ENCODE peak calls at places on chromosomes 6 and 20, in six cellular contexts. W is naive thymus-derived CD8-positive, alpha-beta T cell; D is left lung; G is AG04449; L is stimulated activated CD8-positive, alpha-beta memory T cell treated with anti-CD3 and anti-CD28 coated beads, Interleukin-4, amount 100 ng/mL, for 24 hours; B is neural crest cell. X is an unnamed sample.

GRCh38 chr6:154395878-154396277 is 39.3 kb upstream of the IPCEF1 start:
- DNase-seq in D (no peak), L (no peak), B (no peak), W (no peak), G (no peak), X (no peak)

GRCh38 chr6:30814137-30815084 is 69.9 kb upstream of the DDR1 start:
- DNase-seq in D (peak), B (no peak), G (no peak), L (no peak), W (no peak), X (no peak)

GRCh38 chr6:14417377-14417776 is 299.8 kb downstream of the CD83 start:
- DNase-seq in D (no peak), B (no peak), W (no peak), G (no peak), L (no peak), X (no peak)

GRCh38 chr6:168326294-168327261 is 7.0 kb upstream of the DACT2 start:
- DNase-seq in G (no peak), D (no peak), B (no peak), L (no peak), W (no peak), X (no peak)

GRCh38 chr20:23356203-23356602 is 5.6 kb downstream of the NXT1 start:
- DNase-seq in B (no peak), L (no peak), W (no peak), G (no peak), D (no peak), X (no peak)

GRCh38 chr6:37004044-37004984 is 1.1 kb upstream of the FGD2 start:
- DNase-seq in L (no peak), G (no peak), W (no peak), D (no peak), B (no peak), X (no peak)

GRCh38 chr6:134537146-134537555 is 219.2 kb upstream of the SGK1 start:
- DNase-seq in D (no peak), L (no peak), G (peak), W (no peak), B (no peak), X (no peak)

GRCh38 chr20:8132632-8133587 is 844 bp downstream of the PLCB1 start:
- DNase-seq in W (peak), D (peak), L (no peak), B (no peak), G (no peak), X (no peak)

GRCh38 chr20:45059022-45059728 is 41.8 kb downstream of the KCNS1 start:
- DNase-seq in W (no peak), D (no peak), B (no peak), L (no peak), G (no peak), X (no peak)

GRCh38 chr6:149372062-149372461 is 28.0 kb upstream of the SUMO4 start:
- DNase-seq in W (no peak), L (no peak), D (no peak), G (no peak), B (no peak), X (no peak)

GRCh38 chr20:10508468-10509251 is 73.6 kb downstream of the SLX4IP start:
- DNase-seq in G (no peak), B (no peak), D (no peak), L (no peak), W (no peak), X (no peak)

GRCh38 chr6:146041282-146041681 is 12.4 kb downstream of the GRM1 start:
- DNase-seq in W (no peak), L (no peak), D (no peak), B (no peak), G (no peak), X (no peak)

GRCh38 chr6:99269207-99269606 is 80.3 kb downstream of the FAXC start:
- DNase-seq in L (no peak), D (no peak), G (no peak), B (no peak), W (no peak), X (no peak)

GRCh38 chr20:32206383-32207210 is 946 bp downstream of the PLAGL2 start:
- DNase-seq in D (no peak), L (no peak), W (no peak), B (no peak), G (no peak), X (no peak)

GRCh38 chr6:112956696-112957525 is 609.8 kb downstream of the RFPL4B start:
- DNase-seq in W (no peak), D (no peak), G (peak), L (no peak), B (no peak), X (no peak)

GRCh38 chr6:157228421-157229218 is 94.7 kb downstream of the TMEM242 start:
- DNase-seq in B (no peak), G (no peak), W (no peak), D (no peak), L (no peak), X (no peak)

GRCh38 chr6:45574885-45575284 is 197.2 kb upstream of the SUPT3H start:
- DNase-seq in D (no peak), B (no peak), L (no peak), W (no peak), G (no peak), X (no peak)

GRCh38 chr6:128507337-128508310 is 12.8 kb downstream of the PTPRK start:
- DNase-seq in B (no peak), W (no peak), G (peak), L (no peak), D (no peak), X (no peak)

GRCh38 chr6:27188885-27189418 is 58.5 kb upstream of the PRSS16 start:
- DNase-seq in G (peak), L (no peak), B (peak), W (peak), D (peak), X (peak)

GRCh38 chr20:3716195-3716834 is 3.9 kb upstream of the SIGLEC1 start:
- DNase-seq in G (no peak), W (no peak), B (peak), D (no peak), L (peak), X (no peak)

GRCh38 chr20:31704225-31705119 is 18.2 kb downstream of the BCL2L1 start:
- DNase-seq in D (no peak), W (no peak), L (no peak), B (no peak), G (no peak), X (no peak)

GRCh38 chr6:89260832-89261231 is 43.7 kb upstream of the GABRR1 start:
- DNase-seq in D (no peak), B (no peak), L (no peak), W (no peak), G (no peak), X (no peak)

GRCh38 chr20:62498874-62499273 is 23.1 kb upstream of the GATA5 start:
- DNase-seq in W (no peak), G (no peak), B (no peak), L (no peak), D (no peak), X (no peak)

GRCh38 chr20:24993337-24994185 is 1.0 kb upstream of the APMAP start:
- DNase-seq in D (no peak), G (no peak), L (no peak), B (no peak), W (no peak), X (no peak)

GRCh38 chr20:44643596-44644383 is 7.7 kb downstream of the ADA start:
- DNase-seq in G (peak), D (peak), B (no peak), L (no peak), W (peak), X (no peak)

GRCh38 chr20:43658068-43658722 is 8.7 kb upstream of the MYBL2 start:
- DNase-seq in W (no peak), B (no peak), G (no peak), D (no peak), L (no peak), X (no peak)

GRCh38 chr6:112038268-112038667 is 15.6 kb upstream of the CCN6 start:
- DNase-seq in G (no peak), B (no peak), W (no peak), L (no peak), D (no peak), X (peak)

GRCh38 chr6:17389274-17389847 is 4.0 kb upstream of the CAP2 start:
- DNase-seq in W (no peak), D (no peak), G (peak), B (no peak), L (no peak), X (no peak)

GRCh38 chr20:36862857-36863668 is 12.9 kb upstream of the TLDC2 start:
- DNase-seq in W (no peak), B (peak), L (peak), D (no peak), G (no peak), X (no peak)

GRCh38 chr6:19035454-19035853 is 648.3 kb downstream of the RNF144B start:
- DNase-seq in L (no peak), D (no peak), B (no peak), W (no peak), G (no peak), X (peak)

GRCh38 chr20:50302463-50303041 is 111.9 kb downstream of the CEBPB start:
- DNase-seq in G (no peak), W (no peak), D (peak), L (no peak), B (no peak), X (no peak)

GRCh38 chr6:51855310-51856082 is 231.9 kb downstream of the PKHD1 start:
- DNase-seq in L (no peak), B (peak), G (peak), D (no peak), W (no peak), X (no peak)

GRCh38 chr6:168232989-168233874 is 86.3 kb downstream of the DACT2 start:
- DNase-seq in W (no peak), B (no peak), L (no peak), G (no peak), D (no peak), X (no peak)

X was measured in C1 segment of cervical spinal cord.